ENCODE peak calls at places on chromosomes 13 and 19, in ten cellular contexts. One of them, this sample, is unnamed.

GRCh38 chr13:109297628-109298027 is 488.8 kb downstream of the IRS2 start:
- DNase-seq in activated naive CD8-positive, alpha-beta T cell treated with anti-CD3 and anti-CD28 coated beads for 36 hours: no peak
- DNase-seq in nephron progenitor cell: no peak
- DNase-seq in AG08396: peak
- DNase-seq in tibial artery: no peak
- DNase-seq in GM12891: no peak
- DNase-seq in occipital lobe: no peak
- DNase-seq in ovary: no peak
- DNase-seq in sciatic nerve: no peak
- DNase-seq in neural crest cell: no peak
- DNase-seq in this sample: no peak

GRCh38 chr13:24215732-24216131 is 55.2 kb downstream of the SPATA13 start:
- DNase-seq in nephron progenitor cell: no peak
- DNase-seq in tibial artery: no peak
- DNase-seq in sciatic nerve: no peak
- DNase-seq in activated naive CD8-positive, alpha-beta T cell treated with anti-CD3 and anti-CD28 coated beads for 36 hours: no peak
- DNase-seq in AG08396: peak
- DNase-seq in ovary: peak
- DNase-seq in GM12891: no peak
- DNase-seq in occipital lobe: no peak
- DNase-seq in neural crest cell: no peak
- DNase-seq in this sample: no peak

GRCh38 chr13:48573213-48573612 is 40.3 kb upstream of the RCBTB2 start:
- DNase-seq in tibial artery: no peak
- DNase-seq in neural crest cell: no peak
- DNase-seq in activated naive CD8-positive, alpha-beta T cell treated with anti-CD3 and anti-CD28 coated beads for 36 hours: no peak
- DNase-seq in sciatic nerve: no peak
- DNase-seq in ovary: no peak
- DNase-seq in GM12891: no peak
- DNase-seq in nephron progenitor cell: no peak
- DNase-seq in AG08396: no peak
- DNase-seq in occipital lobe: no peak
- DNase-seq in this sample: no peak

GRCh38 chr19:35153701-35154534 is 617 bp upstream of the FXYD5 start:
- DNase-seq in sciatic nerve: no peak
- DNase-seq in AG08396: peak
- DNase-seq in nephron progenitor cell: peak
- DNase-seq in ovary: no peak
- DNase-seq in activated naive CD8-positive, alpha-beta T cell treated with anti-CD3 and anti-CD28 coated beads for 36 hours: peak
- DNase-seq in tibial artery: no peak
- DNase-seq in GM12891: peak
- DNase-seq in neural crest cell: peak
- DNase-seq in occipital lobe: no peak
- DNase-seq in this sample: no peak

GRCh38 chr13:109821038-109821545 is 34.7 kb upstream of the IRS2 start:
- DNase-seq in neural crest cell: no peak
- DNase-seq in AG08396: no peak
- DNase-seq in GM12891: no peak
- DNase-seq in tibial artery: no peak
- DNase-seq in nephron progenitor cell: no peak
- DNase-seq in ovary: no peak
- DNase-seq in activated naive CD8-positive, alpha-beta T cell treated with anti-CD3 and anti-CD28 coated beads for 36 hours: no peak
- DNase-seq in occipital lobe: no peak
- DNase-seq in sciatic nerve: no peak
- DNase-seq in this sample: no peak

GRCh38 chr19:46378268-46378667 is 31.4 kb downstream of the PPP5C start:
- DNase-seq in AG08396: peak
- DNase-seq in sciatic nerve: no peak
- DNase-seq in ovary: no peak
- DNase-seq in neural crest cell: no peak
- DNase-seq in activated naive CD8-positive, alpha-beta T cell treated with anti-CD3 and anti-CD28 coated beads for 36 hours: no peak
- DNase-seq in GM12891: no peak
- DNase-seq in tibial artery: no peak
- DNase-seq in nephron progenitor cell: no peak
- DNase-seq in occipital lobe: no peak
- DNase-seq in this sample: no peak

GRCh38 chr13:94901070-94901469 is 188.7 kb upstream of the SOX21 start:
- DNase-seq in neural crest cell: no peak
- DNase-seq in sciatic nerve: no peak
- DNase-seq in AG08396: no peak
- DNase-seq in occipital lobe: no peak
- DNase-seq in GM12891: no peak
- DNase-seq in nephron progenitor cell: no peak
- DNase-seq in ovary: no peak
- DNase-seq in tibial artery: no peak
- DNase-seq in activated naive CD8-positive, alpha-beta T cell treated with anti-CD3 and anti-CD28 coated beads for 36 hours: no peak
- DNase-seq in this sample: no peak

GRCh38 chr13:110610955-110611595 is 4.3 kb upstream of the NAXD start:
- DNase-seq in GM12891: no peak
- DNase-seq in neural crest cell: no peak
- DNase-seq in occipital lobe: no peak
- DNase-seq in nephron progenitor cell: no peak
- DNase-seq in activated naive CD8-positive, alpha-beta T cell treated with anti-CD3 and anti-CD28 coated beads for 36 hours: no peak
- DNase-seq in tibial artery: no peak
- DNase-seq in sciatic nerve: no peak
- DNase-seq in AG08396: no peak
- DNase-seq in ovary: no peak
- DNase-seq in this sample: peak

GRCh38 chr13:90709329-90709728 is 638.2 kb upstream of the MIR17HG start:
- DNase-seq in AG08396: no peak
- DNase-seq in ovary: no peak
- DNase-seq in GM12891: no peak
- DNase-seq in activated naive CD8-positive, alpha-beta T cell treated with anti-CD3 and anti-CD28 coated beads for 36 hours: no peak
- DNase-seq in occipital lobe: no peak
- DNase-seq in nephron progenitor cell: no peak
- DNase-seq in sciatic nerve: no peak
- DNase-seq in neural crest cell: no peak
- DNase-seq in tibial artery: no peak
- DNase-seq in this sample: no peak

GRCh38 chr13:113836917-113837553 is 26.8 kb downstream of the GAS6 start:
- DNase-seq in AG08396: peak
- DNase-seq in occipital lobe: peak
- DNase-seq in nephron progenitor cell: no peak
- DNase-seq in ovary: peak
- DNase-seq in activated naive CD8-positive, alpha-beta T cell treated with anti-CD3 and anti-CD28 coated beads for 36 hours: no peak
- DNase-seq in tibial artery: peak
- DNase-seq in neural crest cell: no peak
- DNase-seq in sciatic nerve: no peak
- DNase-seq in GM12891: no peak
- DNase-seq in this sample: peak

GRCh38 chr19:41575998-41576397 is at the start of gene CEACAM21:
- DNase-seq in ovary: no peak
- DNase-seq in occipital lobe: no peak
- DNase-seq in nephron progenitor cell: no peak
- DNase-seq in GM12891: peak
- DNase-seq in neural crest cell: no peak
- DNase-seq in AG08396: no peak
- DNase-seq in activated naive CD8-positive, alpha-beta T cell treated with anti-CD3 and anti-CD28 coated beads for 36 hours: peak
- DNase-seq in sciatic nerve: no peak
- DNase-seq in tibial artery: no peak
- DNase-seq in this sample: no peak

GRCh38 chr19:10235003-10235402 is 3.9 kb upstream of the S1PR2 start:
- DNase-seq in GM12891: no peak
- DNase-seq in AG08396: no peak
- DNase-seq in sciatic nerve: no peak
- DNase-seq in neural crest cell: no peak
- DNase-seq in tibial artery: no peak
- DNase-seq in ovary: no peak
- DNase-seq in nephron progenitor cell: no peak
- DNase-seq in activated naive CD8-positive, alpha-beta T cell treated with anti-CD3 and anti-CD28 coated beads for 36 hours: no peak
- DNase-seq in occipital lobe: no peak
- DNase-seq in this sample: no peak

GRCh38 chr13:97225533-97225932 is 3.4 kb downstream of the MBNL2 start:
- DNase-seq in occipital lobe: no peak
- DNase-seq in tibial artery: no peak
- DNase-seq in AG08396: no peak
- DNase-seq in GM12891: no peak
- DNase-seq in nephron progenitor cell: no peak
- DNase-seq in neural crest cell: no peak
- DNase-seq in activated naive CD8-positive, alpha-beta T cell treated with anti-CD3 and anti-CD28 coated beads for 36 hours: peak
- DNase-seq in ovary: no peak
- DNase-seq in sciatic nerve: no peak
- DNase-seq in this sample: no peak

GRCh38 chr19:18503337-18503970 is 18.4 kb downstream of the ELL start:
- DNase-seq in nephron progenitor cell: no peak
- DNase-seq in GM12891: no peak
- DNase-seq in sciatic nerve: no peak
- DNase-seq in AG08396: no peak
- DNase-seq in occipital lobe: no peak
- DNase-seq in ovary: no peak
- DNase-seq in neural crest cell: no peak
- DNase-seq in tibial artery: no peak
- DNase-seq in activated naive CD8-positive, alpha-beta T cell treated with anti-CD3 and anti-CD28 coated beads for 36 hours: no peak
- DNase-seq in this sample: no peak

GRCh38 chr13:113105032-113105993 is at the start of gene F7:
- DNase-seq in occipital lobe: no peak
- DNase-seq in neural crest cell: no peak
- DNase-seq in nephron progenitor cell: no peak
- DNase-seq in GM12891: no peak
- DNase-seq in AG08396: peak
- DNase-seq in activated naive CD8-positive, alpha-beta T cell treated with anti-CD3 and anti-CD28 coated beads for 36 hours: no peak
- DNase-seq in ovary: no peak
- DNase-seq in tibial artery: no peak
- DNase-seq in sciatic nerve: no peak
- DNase-seq in this sample: no peak

GRCh38 chr13:110420626-110421025 is 113.5 kb downstream of the COL4A2 start:
- DNase-seq in occipital lobe: no peak
- DNase-seq in activated naive CD8-positive, alpha-beta T cell treated with anti-CD3 and anti-CD28 coated beads for 36 hours: no peak
- DNase-seq in nephron progenitor cell: no peak
- DNase-seq in AG08396: no peak
- DNase-seq in sciatic nerve: no peak
- DNase-seq in tibial artery: no peak
- DNase-seq in ovary: no peak
- DNase-seq in neural crest cell: no peak
- DNase-seq in GM12891: no peak
- DNase-seq in this sample: no peak

GRCh38 chr19:12202250-12202649 is 39.4 kb downstream of the ZNF136 start:
- DNase-seq in ovary: no peak
- DNase-seq in GM12891: no peak
- DNase-seq in sciatic nerve: no peak
- DNase-seq in AG08396: no peak
- DNase-seq in neural crest cell: no peak
- DNase-seq in nephron progenitor cell: no peak
- DNase-seq in activated naive CD8-positive, alpha-beta T cell treated with anti-CD3 and anti-CD28 coated beads for 36 hours: peak
- DNase-seq in occipital lobe: no peak
- DNase-seq in tibial artery: no peak
- DNase-seq in this sample: no peak

GRCh38 chr19:10043286-10043927 is 30.1 kb downstream of the RDH8 start:
- DNase-seq in AG08396: no peak
- DNase-seq in occipital lobe: no peak
- DNase-seq in nephron progenitor cell: no peak
- DNase-seq in neural crest cell: no peak
- DNase-seq in sciatic nerve: no peak
- DNase-seq in ovary: no peak
- DNase-seq in GM12891: no peak
- DNase-seq in tibial artery: no peak
- DNase-seq in activated naive CD8-positive, alpha-beta T cell treated with anti-CD3 and anti-CD28 coated beads for 36 hours: no peak
- DNase-seq in this sample: no peak

GRCh38 chr13:32669030-32669646 is 82.9 kb downstream of the PDS5B start:
- DNase-seq in tibial artery: no peak
- DNase-seq in activated naive CD8-positive, alpha-beta T cell treated with anti-CD3 and anti-CD28 coated beads for 36 hours: no peak
- DNase-seq in ovary: no peak
- DNase-seq in occipital lobe: no peak
- DNase-seq in neural crest cell: no peak
- DNase-seq in GM12891: no peak
- DNase-seq in nephron progenitor cell: no peak
- DNase-seq in sciatic nerve: no peak
- DNase-seq in AG08396: peak
- DNase-seq in this sample: no peak

GRCh38 chr13:28819748-28820098 is 416 bp upstream of the MTUS2 start:
- DNase-seq in occipital lobe: peak
- DNase-seq in activated naive CD8-positive, alpha-beta T cell treated with anti-CD3 and anti-CD28 coated beads for 36 hours: peak
- DNase-seq in tibial artery: no peak
- DNase-seq in neural crest cell: peak
- DNase-seq in GM12891: peak
- DNase-seq in AG08396: peak
- DNase-seq in ovary: no peak
- DNase-seq in nephron progenitor cell: peak
- DNase-seq in sciatic nerve: no peak
- DNase-seq in this sample: no peak

GRCh38 chr13:103935117-103935516 is 868.9 kb upstream of the SLC10A2 start:
- DNase-seq in occipital lobe: no peak
- DNase-seq in AG08396: no peak
- DNase-seq in tibial artery: no peak
- DNase-seq in ovary: no peak
- DNase-seq in GM12891: no peak
- DNase-seq in activated naive CD8-positive, alpha-beta T cell treated with anti-CD3 and anti-CD28 coated beads for 36 hours: no peak
- DNase-seq in nephron progenitor cell: no peak
- DNase-seq in neural crest cell: no peak
- DNase-seq in sciatic nerve: no peak
- DNase-seq in this sample: no peak

GRCh38 chr13:98977568-98978270 is at the start of gene DOCK9:
- DNase-seq in nephron progenitor cell: peak
- DNase-seq in occipital lobe: peak
- DNase-seq in ovary: peak
- DNase-seq in AG08396: peak
- DNase-seq in neural crest cell: peak
- DNase-seq in tibial artery: no peak
- DNase-seq in sciatic nerve: peak
- DNase-seq in GM12891: no peak
- DNase-seq in activated naive CD8-positive, alpha-beta T cell treated with anti-CD3 and anti-CD28 coated beads for 36 hours: no peak
- DNase-seq in this sample: peak

GRCh38 chr13:80168089-80168850 is 172.7 kb downstream of the SPRY2 start:
- DNase-seq in sciatic nerve: no peak
- DNase-seq in activated naive CD8-positive, alpha-beta T cell treated with anti-CD3 and anti-CD28 coated beads for 36 hours: no peak
- DNase-seq in occipital lobe: no peak
- DNase-seq in ovary: no peak
- DNase-seq in AG08396: no peak
- DNase-seq in tibial artery: no peak
- DNase-seq in nephron progenitor cell: no peak
- DNase-seq in GM12891: no peak
- DNase-seq in neural crest cell: no peak
- DNase-seq in this sample: no peak

GRCh38 chr13:46640843-46641242 is 87.9 kb downstream of the LRCH1 start:
- DNase-seq in GM12891: no peak
- DNase-seq in sciatic nerve: no peak
- DNase-seq in ovary: no peak
- DNase-seq in AG08396: peak
- DNase-seq in tibial artery: no peak
- DNase-seq in occipital lobe: no peak
- DNase-seq in neural crest cell: no peak
- DNase-seq in activated naive CD8-positive, alpha-beta T cell treated with anti-CD3 and anti-CD28 coated beads for 36 hours: no peak
- DNase-seq in nephron progenitor cell: no peak
- DNase-seq in this sample: peak

GRCh38 chr13:104773775-104774174 is 1707.6 kb upstream of the SLC10A2 start:
- DNase-seq in sciatic nerve: no peak
- DNase-seq in tibial artery: no peak
- DNase-seq in ovary: no peak
- DNase-seq in nephron progenitor cell: no peak
- DNase-seq in AG08396: peak
- DNase-seq in GM12891: no peak
- DNase-seq in occipital lobe: no peak
- DNase-seq in neural crest cell: no peak
- DNase-seq in activated naive CD8-positive, alpha-beta T cell treated with anti-CD3 and anti-CD28 coated beads for 36 hours: no peak
- DNase-seq in this sample: peak

GRCh38 chr19:38037151-38037611 is 130.2 kb downstream of the SIPA1L3 start:
- DNase-seq in ovary: no peak
- DNase-seq in tibial artery: no peak
- DNase-seq in nephron progenitor cell: no peak
- DNase-seq in neural crest cell: no peak
- DNase-seq in activated naive CD8-positive, alpha-beta T cell treated with anti-CD3 and anti-CD28 coated beads for 36 hours: no peak
- DNase-seq in AG08396: no peak
- DNase-seq in sciatic nerve: no peak
- DNase-seq in occipital lobe: no peak
- DNase-seq in GM12891: no peak
- DNase-seq in this sample: no peak

GRCh38 chr13:111658150-111659100 is 338.0 kb downstream of the TEX29 start:
- DNase-seq in tibial artery: no peak
- DNase-seq in sciatic nerve: peak
- DNase-seq in occipital lobe: peak
- DNase-seq in nephron progenitor cell: peak
- DNase-seq in activated naive CD8-positive, alpha-beta T cell treated with anti-CD3 and anti-CD28 coated beads for 36 hours: no peak
- DNase-seq in GM12891: no peak
- DNase-seq in neural crest cell: peak
- DNase-seq in ovary: no peak
- DNase-seq in AG08396: no peak
- DNase-seq in this sample: no peak